ENCODE peak calls at places on chromosomes 2 and 18, in six cellular contexts. R is dorsolateral prefrontal cortex, C is mammary epithelial cell, S is neural progenitor cell, V is left ventricle myocardium inferior, U is upper lobe of left lung. L is an unnamed sample.

GRCh38 chr2:227164745-227165350 is 424 bp downstream of the COL4A3 start:
- DNase-seq in R (no peak), S (peak), C (no peak), U (no peak), V (no peak), L (peak)

GRCh38 chr18:52200891-52201663 is 138.9 kb upstream of the DCC start:
- DNase-seq in V (no peak), U (no peak), R (no peak), S (peak), C (no peak), L (no peak)

GRCh38 chr2:45008296-45009129 is 739 bp downstream of the SIX2 start:
- DNase-seq in U (peak), R (no peak), C (no peak), S (peak), V (no peak), L (peak)

GRCh38 chr2:237207641-237208040 is 122.0 kb downstream of the COPS8 start:
- DNase-seq in S (no peak), V (peak), R (no peak), U (no peak), C (no peak), L (peak)

GRCh38 chr2:233041722-233042323 is 9.4 kb downstream of the NEU2 start:
- DNase-seq in R (no peak), C (no peak), U (no peak), S (no peak), V (no peak), L (no peak)

GRCh38 chr2:78397198-78397597 is 628.3 kb upstream of the REG3G start:
- DNase-seq in S (no peak), C (no peak), V (no peak), U (no peak), R (no peak), L (no peak)

GRCh38 chr2:112623913-112624777 is 21.6 kb upstream of the SLC20A1 start:
- DNase-seq in V (peak), C (peak), U (no peak), R (no peak), S (no peak), L (peak)

GRCh38 chr18:31819106-31819924 is 58.6 kb upstream of the SLC25A52 start:
- DNase-seq in U (no peak), C (peak), V (no peak), R (no peak), S (peak), L (no peak)

GRCh38 chr2:176118606-176119370 is 2.2 kb downstream of the HOXD10 start:
- DNase-seq in V (no peak), C (no peak), R (no peak), U (no peak), S (peak), L (peak)

GRCh38 chr2:68466361-68466777 is 725 bp downstream of the FBXO48 start:
- DNase-seq in S (peak), U (no peak), C (peak), V (no peak), R (no peak), L (no peak)

GRCh38 chr2:225282858-225283693 is 116.4 kb upstream of the NYAP2 start:
- DNase-seq in R (no peak), C (peak), S (peak), U (no peak), V (no peak), L (no peak)

GRCh38 chr2:97966545-97967215 is 29.1 kb downstream of the TMEM131 start:
- DNase-seq in V (no peak), R (no peak), U (no peak), S (no peak), C (peak), L (no peak)

GRCh38 chr2:179936654-179937053 is 70.4 kb downstream of the CWC22 start:
- DNase-seq in V (no peak), R (no peak), U (no peak), S (peak), C (peak), L (no peak)

GRCh38 chr18:56575819-56576663 is 62.4 kb downstream of the TXNL1 start:
- DNase-seq in C (peak), R (no peak), S (peak), U (no peak), V (no peak), L (no peak)

GRCh38 chr2:27887122-27887521 is 3.1 kb downstream of the RBKS start:
- DNase-seq in V (no peak), U (no peak), R (no peak), S (no peak), C (no peak), L (no peak)

GRCh38 chr2:218266316-218266979 is 3.5 kb downstream of the AAMP start:
- DNase-seq in S (no peak), R (peak), U (no peak), V (no peak), C (no peak), L (peak)

GRCh38 chr2:95345066-95345414 is 47.9 kb downstream of the KCNIP3 start:
- DNase-seq in S (no peak), U (no peak), V (no peak), R (no peak), C (no peak), L (no peak)

GRCh38 chr2:199895406-199895805 is 15.7 kb upstream of the C2orf69 start:
- DNase-seq in C (no peak), U (no peak), R (no peak), V (no peak), S (no peak), L (no peak)

GRCh38 chr2:47905454-47906260 is 641 bp downstream of the FBXO11 start:
- DNase-seq in S (peak), R (peak), U (peak), C (no peak), V (peak), L (peak)

GRCh38 chr2:238845583-238846480 is 2.1 kb upstream of the TWIST2 start:
- DNase-seq in C (no peak), U (peak), S (no peak), R (no peak), V (no peak), L (no peak)

GRCh38 chr2:173221081-173221695 is 133.5 kb upstream of the CDCA7 start:
- DNase-seq in S (no peak), V (peak), U (no peak), C (no peak), R (no peak), L (no peak)

DNA sequence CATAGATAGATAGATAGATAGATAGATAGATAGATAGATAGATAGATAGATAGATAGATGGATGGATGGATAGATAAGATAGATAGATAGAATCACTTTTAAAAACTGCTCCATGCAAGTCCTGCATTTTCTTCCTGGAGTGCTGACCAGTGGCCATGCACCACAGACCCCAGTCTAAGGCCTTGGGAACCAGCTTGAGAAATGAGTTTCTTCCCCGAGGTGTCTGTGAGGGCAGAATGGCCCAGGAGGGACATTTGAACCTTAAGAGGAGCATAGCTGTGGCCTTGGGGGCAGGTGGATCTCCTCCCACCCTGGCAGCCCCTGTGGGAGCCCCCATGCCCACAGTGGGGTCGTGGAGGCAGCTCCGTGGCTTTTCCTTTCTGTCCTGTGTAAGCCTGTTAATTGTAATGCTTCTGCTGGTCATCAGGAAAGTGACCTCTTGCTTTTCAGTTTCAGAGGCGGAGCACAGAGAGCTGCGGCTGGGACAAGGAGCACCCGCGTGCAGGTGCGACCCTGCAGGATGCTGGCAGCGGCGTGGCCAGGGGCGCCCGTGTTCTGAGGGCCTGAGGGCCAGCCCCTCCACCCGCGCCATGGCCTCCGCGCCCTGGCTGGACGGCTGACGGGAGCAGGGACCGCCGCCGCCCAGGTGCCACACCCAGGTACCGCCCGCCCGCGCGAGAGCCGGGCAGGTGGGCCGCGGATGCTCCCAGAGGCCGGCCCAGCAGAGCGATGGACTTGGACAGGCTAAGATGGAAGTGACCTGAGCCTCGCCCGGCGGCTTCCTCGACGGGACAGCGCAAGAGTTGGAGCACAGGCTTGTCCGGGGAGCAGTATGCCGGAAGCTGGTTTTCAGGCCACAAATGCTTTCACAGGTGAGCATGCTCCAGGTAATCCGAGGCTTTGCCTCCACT is 168.6 kb downstream of the LDLRAD4 start:
- DNase-seq in V (no peak), U (peak), R (no peak), S (no peak), C (no peak), L (peak)
- H3K27ac ChIP-seq in V (peak), U (no peak), R (no peak), S (no peak), C (no peak), L (no peak)

GRCh38 chr2:121075641-121076500 is 209.1 kb downstream of the TFCP2L1 start:
- DNase-seq in S (peak), R (peak), U (no peak), C (no peak), V (no peak), L (no peak)
- H3K27ac ChIP-seq in S (no peak), R (no peak), U (no peak), C (no peak), V (no peak), L (no peak)

GRCh38 chr2:42200534-42201227 is 31.5 kb downstream of the EML4 start:
- DNase-seq in U (no peak), V (no peak), C (no peak), R (no peak), S (no peak), L (no peak)
- H3K27ac ChIP-seq in U (no peak), V (no peak), C (no peak), R (no peak), S (no peak), L (no peak)

DNA sequence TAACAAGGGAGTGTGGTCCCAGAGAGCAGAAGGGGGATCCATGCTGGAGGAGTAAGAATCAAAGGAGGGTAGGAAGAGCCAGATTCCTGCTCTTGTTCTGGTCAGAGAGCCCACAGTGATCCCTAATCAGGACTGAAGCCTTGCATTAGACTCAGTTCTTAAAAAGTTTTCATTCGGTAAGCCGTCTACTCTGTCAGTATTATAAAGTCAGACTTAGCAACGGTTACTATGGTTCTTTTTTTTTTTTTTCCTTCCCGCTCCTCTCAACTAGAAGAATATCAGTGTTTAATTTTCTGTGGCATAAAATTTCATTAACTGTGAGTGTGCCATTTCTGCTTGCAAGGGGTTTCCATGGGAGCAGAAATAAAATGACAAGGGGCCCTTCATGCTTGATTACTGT is 56.8 kb downstream of the OSBPL6 start:
- DNase-seq in V (no peak), S (no peak), U (no peak), C (no peak), R (no peak), L (no peak)
- H3K27ac ChIP-seq in V (no peak), S (no peak), U (no peak), C (no peak), R (no peak), L (no peak)

GRCh38 chr2:38362223-38362622 is 14.8 kb downstream of the ATL2 start:
- DNase-seq in U (no peak), R (no peak), V (no peak), S (no peak), C (no peak), L (no peak)

DNA sequence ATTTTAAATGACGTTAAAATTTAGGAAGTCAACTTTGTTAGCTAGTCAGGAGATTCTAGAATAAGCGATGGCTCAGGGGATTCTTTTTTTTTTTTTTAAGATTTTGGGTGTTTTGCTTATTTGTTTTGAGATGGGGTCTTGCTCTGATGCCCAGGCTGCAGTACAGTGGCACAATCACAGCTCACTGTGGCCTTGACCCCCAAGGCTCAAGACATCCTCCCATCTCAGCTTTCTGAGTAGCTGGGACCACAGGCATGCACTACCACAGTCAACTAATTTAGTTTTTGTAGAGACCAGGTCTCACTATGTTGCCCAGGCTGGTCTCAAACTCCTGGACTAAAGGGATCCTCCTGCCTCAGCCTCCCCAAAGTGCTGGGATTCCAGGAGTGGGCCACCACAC is 16.9 kb downstream of the ATL2 start:
- DNase-seq in R (no peak), S (no peak), C (no peak), V (no peak), U (no peak), L (no peak)
- H3K27ac ChIP-seq in R (no peak), S (no peak), C (no peak), V (no peak), U (no peak), L (no peak)

GRCh38 chr2:58137856-58138255 is 91.2 kb downstream of the VRK2 start:
- DNase-seq in R (no peak), V (no peak), U (no peak), C (no peak), S (no peak), L (no peak)

GRCh38 chr2:58135861-58136260 is 89.3 kb downstream of the VRK2 start:
- DNase-seq in S (no peak), C (no peak), V (no peak), U (no peak), R (no peak), L (no peak)

GRCh38 chr2:58138631-58139030 is 92.0 kb downstream of the VRK2 start:
- DNase-seq in C (no peak), V (no peak), S (no peak), U (no peak), R (no peak), L (no peak)

GRCh38 chr2:58137221-58137620 is 90.6 kb downstream of the VRK2 start:
- DNase-seq in S (no peak), U (no peak), C (peak), R (no peak), V (no peak), L (no peak)

DNA sequence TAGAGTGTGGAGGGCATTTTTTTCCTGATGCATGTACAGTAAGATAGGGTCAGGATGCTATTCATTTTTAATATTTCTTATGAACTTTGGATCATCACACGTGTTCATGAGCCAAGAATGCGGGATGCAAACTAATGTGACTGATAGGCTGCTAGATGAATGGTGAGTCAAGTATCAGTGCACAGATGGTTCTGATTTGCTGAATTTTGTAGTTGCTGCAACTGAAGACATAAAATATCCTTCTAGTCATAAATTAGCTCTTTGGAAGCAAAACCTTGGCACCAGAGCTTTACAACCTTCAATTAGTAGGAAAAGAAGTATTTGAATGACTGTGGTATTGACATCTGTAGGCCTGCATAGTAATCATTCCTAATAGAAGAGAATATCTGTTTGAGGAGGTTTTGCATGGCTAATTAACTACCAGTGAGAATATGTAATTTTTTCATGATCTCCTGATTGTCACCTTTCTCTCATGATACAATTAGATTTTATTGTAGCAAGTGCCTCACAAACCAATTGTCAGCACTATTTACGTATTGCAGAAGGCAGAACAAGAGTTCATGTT is 94.0 kb downstream of the VRK2 start:
- DNase-seq in R (no peak), U (no peak), V (no peak), C (no peak), S (no peak), L (no peak)
- H3K27ac ChIP-seq in R (no peak), U (no peak), V (no peak), C (no peak), S (no peak), L (no peak)

L was measured in kidney.